ENCODE peak calls at places on chromosomes 4 and X, in nine cellular contexts. E is T-helper 17 cell; C is RWPE2; S is activated T-cell treated with anti-CD3 and anti-CD28 coated beads, Interleukin-2, amount 50 U/mL, for 72 hours; L is stimulated activated naive CD8-positive, alpha-beta T cell treated with anti-CD3 and anti-CD28 coated beads, Interleukin-15, Interleukin-2, amounts not matched to agents 100 U/mL and 50 U/mL, for 24 hours; G is sciatic nerve; M is K562; Q is activated naive CD8-positive, alpha-beta T cell treated with anti-CD3 and anti-CD28 coated beads, Interleukin-2, amount 50 U/mL, for 24 hours; W is Right ventricle myocardium superior. K is an unnamed sample.

GRCh38 chr4:2800691-2801596 is 8.1 kb downstream of the SH3BP2 start:
- ATAC-seq in L (peak), E (peak), M (peak), S (peak), Q (peak), C (no peak), G (peak), W (peak), K (no peak)

GRCh38 chr4:67573193-67573592 is 14.7 kb downstream of the STAP1 start:
- ATAC-seq in S (peak), W (no peak), Q (peak), M (peak), L (peak), C (no peak), E (no peak), G (no peak), K (no peak)

GRCh38 chr4:139728840-139729239 is 63.2 kb downstream of the MGST2 start:
- ATAC-seq in W (no peak), G (no peak), Q (no peak), E (no peak), L (no peak), S (no peak), M (no peak), C (no peak), K (no peak)

GRCh38 chr4:34766935-34767859 is 1477.1 kb downstream of the ARAP2 start:
- ATAC-seq in E (no peak), S (no peak), C (no peak), M (no peak), Q (no peak), W (no peak), L (no peak), G (no peak), K (no peak)

GRCh38 chr4:32290102-32290501 is 1569.9 kb downstream of the PCDH7 start:
- ATAC-seq in C (no peak), M (no peak), W (no peak), G (no peak), S (no peak), E (no peak), L (no peak), Q (no peak), K (no peak)

GRCh38 chr4:105967058-105967658 is 71.9 kb downstream of the NPNT start:
- ATAC-seq in W (peak), L (no peak), E (no peak), C (no peak), Q (no peak), S (no peak), M (peak), G (no peak), K (no peak)

GRCh38 chrX:13009256-13009655 is 34.3 kb downstream of the TMSB4X start:
- ATAC-seq in S (no peak), W (no peak), M (no peak), C (no peak), G (peak), Q (no peak), L (no peak), E (no peak), K (peak)

GRCh38 chrX:46791927-46792825 is 33.3 kb upstream of the SLC9A7 start:
- ATAC-seq in M (no peak), E (no peak), C (peak), Q (peak), W (no peak), G (peak), L (peak), S (peak), K (peak)

GRCh38 chr4:3708103-3708510 is 58.1 kb upstream of the ADRA2C start:
- ATAC-seq in Q (no peak), M (no peak), S (no peak), L (no peak), W (peak), G (peak), E (no peak), C (no peak), K (no peak)

GRCh38 chr4:83369825-83370639 is 35.4 kb upstream of the HPSE start:
- ATAC-seq in M (peak), C (no peak), Q (no peak), G (peak), E (no peak), L (no peak), W (peak), S (peak), K (peak)

GRCh38 chr4:138223191-138223910 is 18.8 kb downstream of the SLC7A11 start:
- ATAC-seq in C (no peak), W (peak), S (no peak), L (no peak), Q (no peak), M (peak), G (no peak), E (no peak), K (no peak)

GRCh38 chr4:2937146-2937857 is 25.9 kb downstream of the NOP14 start:
- ATAC-seq in L (no peak), Q (no peak), W (no peak), M (no peak), C (peak), S (no peak), E (peak), G (no peak), K (peak)

GRCh38 chr4:110611968-110612447 is 10.9 kb downstream of the PITX2 start:
- ATAC-seq in E (no peak), W (no peak), M (no peak), S (no peak), L (no peak), G (no peak), C (no peak), Q (no peak), K (no peak)

GRCh38 chr4:55176497-55176896 is 51.1 kb upstream of the KDR start:
- ATAC-seq in L (no peak), G (no peak), E (no peak), C (no peak), M (no peak), Q (no peak), S (no peak), W (no peak), K (no peak)

GRCh38 chrX:54043696-54044125 is 562 bp downstream of the PHF8 start:
- ATAC-seq in S (peak), C (peak), M (peak), E (peak), Q (no peak), L (no peak), W (peak), G (peak), K (peak)

GRCh38 chr4:86934772-86935498 is at the start of gene AFF1:
- ATAC-seq in Q (peak), W (peak), C (peak), S (peak), L (peak), E (peak), M (peak), G (peak), K (peak)

K was measured in esophagus mucosa.